ENCODE peak calls at places on chromosomes 11 and 22, in seven cellular contexts. N is upper lobe of right lung, H is mesendoderm, Y is cardiac muscle cell, K is tibial nerve, E is gastrocnemius medialis, C is GM23248. S is an unnamed sample.

GRCh38 chr11:69812927-69813326 is 6.3 kb downstream of the FGF3 start:
- DNase-seq in N (no peak), H (no peak), Y (no peak), K (no peak), E (no peak), C (no peak), S (no peak)

GRCh38 chr11:117591316-117592039 is 205.5 kb downstream of the DSCAML1 start:
- DNase-seq in N (no peak), H (no peak), Y (no peak), K (no peak), E (no peak), C (no peak), S (no peak)

GRCh38 chr11:76371170-76371569 is 9.8 kb downstream of the THAP12 start:
- DNase-seq in N (no peak), H (no peak), Y (peak; percentile 73), K (no peak), E (no peak), C (peak; percentile 91), S (no peak)

GRCh38 chr11:6520265-6520664 is 23.2 kb downstream of the DNHD1 start:
- DNase-seq in N (no peak), H (no peak), Y (no peak), K (no peak), E (no peak), C (no peak), S (no peak)

GRCh38 chr22:49261616-49262015 is 566.1 kb downstream of the BRD1 start:
- DNase-seq in N (peak; percentile 43), H (no peak), Y (no peak), K (no peak), E (no peak), C (no peak), S (no peak)

GRCh38 chr11:26626346-26626745 is 54.3 kb upstream of the MUC15 start:
- DNase-seq in N (no peak), H (no peak), Y (peak; percentile 14), K (no peak), E (no peak), C (peak; percentile 62), S (no peak)

GRCh38 chr11:86291466-86292262 is 10.4 kb upstream of the HIKESHI start:
- DNase-seq in N (no peak), H (peak; percentile 68), Y (peak; percentile 63), K (peak; percentile 43), E (no peak), C (peak; percentile 79), S (peak; percentile 55)

GRCh38 chr11:44172966-44173365 is 77.5 kb downstream of the EXT2 start:
- DNase-seq in N (no peak), H (no peak), Y (no peak), K (no peak), E (no peak), C (no peak), S (no peak)

GRCh38 chr11:36631704-36632287 is 33.8 kb upstream of the RAG2 start:
- DNase-seq in N (no peak), H (no peak), Y (no peak), K (no peak), E (no peak), C (no peak), S (no peak)

GRCh38 chr11:26134481-26135355 is 197.2 kb upstream of the ANO3 start:
- DNase-seq in N (no peak), H (peak; percentile 81), Y (peak; percentile 18), K (no peak), E (no peak), C (peak; percentile 28), S (no peak)

GRCh38 chr22:27247691-27248434 is 553.7 kb downstream of the MN1 start:
- DNase-seq in N (no peak), H (no peak), Y (peak; percentile 95), K (peak; percentile 25), E (no peak), C (peak; percentile 48), S (no peak)

GRCh38 chr11:78158987-78159662 is 19.7 kb upstream of the ALG8 start:
- DNase-seq in N (no peak), H (no peak), Y (no peak), K (no peak), E (no peak), C (no peak), S (no peak)

GRCh38 chr22:25494774-25495173 is 69.7 kb upstream of the GRK3 start:
- DNase-seq in N (no peak), H (peak; percentile 47), Y (no peak), K (no peak), E (no peak), C (no peak), S (no peak)

GRCh38 chr11:66626382-66626781 is 10.0 kb downstream of the RBM14 start:
- DNase-seq in N (no peak), H (no peak), Y (no peak), K (no peak), E (no peak), C (no peak), S (no peak)

GRCh38 chr11:78219493-78220217 is 30.9 kb downstream of the USP35 start:
- DNase-seq in N (no peak), H (no peak), Y (no peak), K (no peak), E (no peak), C (peak; percentile 4), S (no peak)

GRCh38 chr22:42150727-42151590 is 20.3 kb upstream of the CYP2D6 start:
- DNase-seq in N (no peak), H (no peak), Y (no peak), K (no peak), E (no peak), C (no peak), S (no peak)

GRCh38 chr11:69040581-69041260 is 8.0 kb upstream of the TPCN2 start:
- DNase-seq in N (no peak), H (peak; percentile 45), Y (peak; percentile 74), K (no peak), E (no peak), C (peak; percentile 71), S (no peak)

GRCh38 chr11:9313648-9314290 is 624 bp downstream of the TMEM41B start:
- DNase-seq in N (no peak), H (peak; percentile 35), Y (peak; percentile 27), K (no peak), E (no peak), C (peak; percentile 57), S (no peak)

GRCh38 chr11:12827929-12828812 is 153.9 kb downstream of the TEAD1 start:
- DNase-seq in N (no peak), H (peak; percentile 69), Y (peak; percentile 88), K (no peak), E (no peak), C (peak; percentile 75), S (no peak)

GRCh38 chr11:12829536-12830314 is 155.5 kb downstream of the TEAD1 start:
- DNase-seq in N (no peak), H (no peak), Y (no peak), K (no peak), E (no peak), C (no peak), S (no peak)

GRCh38 chr11:12826441-12826840 is 152.2 kb downstream of the TEAD1 start:
- DNase-seq in N (no peak), H (no peak), Y (no peak), K (no peak), E (no peak), C (no peak), S (no peak)

GRCh38 chr11:12829131-12829530 is 154.9 kb downstream of the TEAD1 start:
- DNase-seq in N (no peak), H (no peak), Y (no peak), K (no peak), E (no peak), C (no peak), S (no peak)

DNA sequence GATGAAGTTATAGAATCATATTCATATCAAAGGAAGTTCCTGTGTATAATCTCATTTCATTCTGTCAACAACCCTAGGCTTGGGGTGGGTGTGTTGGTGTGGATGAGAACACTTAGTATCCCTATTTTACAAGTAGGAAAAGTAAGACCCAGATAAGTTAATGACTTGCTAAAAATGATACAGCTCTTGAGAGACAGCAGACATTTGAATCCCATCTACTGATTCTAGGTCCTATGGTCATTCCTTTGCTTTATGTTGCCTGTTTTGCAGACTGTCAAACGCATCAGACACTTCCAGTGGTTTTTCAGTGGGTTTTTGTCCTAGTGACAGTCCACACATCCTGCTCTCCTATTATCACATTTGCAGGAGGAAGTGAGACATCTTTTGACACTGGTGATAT is 153.1 kb downstream of the TEAD1 start:
- DNase-seq in N (no peak), H (no peak), Y (no peak), K (no peak), E (no peak), C (no peak), S (no peak)
- H3K4me3 ChIP-seq in N (peak overlapping the region; percentile 47), H (no peak overlapping the region), Y (peak overlapping the region; percentile 24), K (no peak overlapping the region), E (peak overlapping the region; percentile 56), C (peak overlapping the region; percentile 73), S (no peak overlapping the region)

DNA sequence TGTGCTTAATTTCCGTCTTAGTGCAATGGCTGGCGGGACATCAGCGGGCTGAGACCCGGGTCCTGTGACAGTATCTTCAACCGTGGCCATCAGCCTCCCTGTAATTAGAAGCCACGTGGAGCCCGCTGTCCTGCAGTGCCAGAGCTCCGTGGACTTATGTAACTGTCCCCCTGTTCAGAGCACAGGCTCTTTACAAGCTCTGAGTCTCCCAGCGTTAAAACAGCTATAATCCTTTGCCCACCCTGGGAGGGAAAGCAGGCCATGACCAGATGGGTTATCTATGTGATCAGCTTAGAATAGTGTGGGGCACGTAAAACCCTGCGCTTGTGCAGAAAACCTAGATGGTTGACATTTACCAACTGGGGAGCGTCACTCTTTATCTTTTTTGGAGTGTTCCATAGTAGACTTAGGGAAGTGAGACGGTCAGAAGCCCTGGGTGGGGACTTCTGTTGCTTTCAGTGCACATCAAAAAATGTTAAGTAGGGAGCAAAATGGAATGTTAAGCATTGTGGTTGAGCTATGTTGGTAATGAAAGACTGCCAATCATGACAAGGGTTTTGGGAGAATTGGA is 103.5 kb upstream of the CADM1 start:
- DNase-seq in N (no peak), H (peak; percentile 11), Y (peak; percentile 21), K (no peak), E (peak; percentile 13), C (no peak), S (no peak)
- H3K27ac ChIP-seq in N (no peak overlapping the region), H (no peak overlapping the region), Y (peak overlapping the region; percentile 95), K (no peak overlapping the region), E (peak overlapping the region; percentile 49), C (no peak overlapping the region), S (no peak overlapping the region)

DNA sequence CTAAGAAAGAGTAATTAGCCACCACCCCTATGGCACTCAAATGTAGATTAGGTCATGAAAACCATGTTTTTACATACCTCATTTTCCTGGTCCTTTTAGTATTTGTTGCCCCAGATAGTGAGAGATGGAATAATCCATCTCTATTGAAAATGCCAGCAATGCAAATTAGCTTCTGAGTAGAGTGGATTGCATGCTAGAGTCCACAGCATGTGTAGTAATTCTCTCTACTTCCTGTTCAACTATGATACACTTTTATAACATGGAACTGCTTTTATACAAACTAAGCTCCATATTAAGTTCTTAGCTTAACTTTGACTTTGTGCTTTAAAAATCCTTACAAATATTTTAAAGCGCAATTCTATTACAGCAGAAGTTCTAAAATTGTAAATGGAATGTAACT is 73.2 kb downstream of the TRPC6 start:
- DNase-seq in N (no peak), H (no peak), Y (no peak), K (no peak), E (no peak), C (no peak), S (no peak)
- H3K4me3 ChIP-seq in N (no peak overlapping the region), H (no peak overlapping the region), Y (no peak overlapping the region), K (no peak overlapping the region), E (no peak overlapping the region), C (no peak overlapping the region), S (no peak overlapping the region)

DNA sequence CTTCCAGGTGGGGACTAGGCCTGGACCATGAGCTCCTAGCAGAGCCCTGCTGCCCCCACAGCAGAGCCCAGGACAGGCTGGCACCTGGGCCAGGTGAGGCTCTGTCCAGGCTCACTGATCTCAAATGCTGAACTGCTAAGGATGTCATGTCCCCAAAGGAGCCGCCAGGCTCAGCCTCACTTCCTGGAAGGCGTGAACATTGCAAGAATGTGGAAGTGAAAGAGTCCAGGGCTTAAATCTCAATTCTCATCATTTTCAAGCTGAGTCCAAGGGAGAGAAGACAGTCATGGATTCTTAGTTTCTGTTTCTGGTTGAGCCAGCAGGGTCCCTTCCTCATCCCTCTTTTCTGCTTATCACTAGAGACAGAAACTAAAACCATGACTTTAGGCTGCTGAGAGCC is 5.0 kb downstream of the ASCL2 start:
- DNase-seq in N (peak; percentile 65), H (no peak), Y (no peak), K (no peak), E (no peak), C (no peak), S (peak; percentile 1)
- H3K27ac ChIP-seq in N (peak overlapping the region; percentile 30), H (no peak overlapping the region), Y (no peak overlapping the region), K (peak overlapping the region; percentile 20), E (no peak overlapping the region), C (no peak overlapping the region), S (no peak overlapping the region)

S was measured in CD4-positive, alpha-beta memory T cell.